ENCODE peak calls at places on chromosomes 13 and 19, in five cellular contexts. One of them, this sample, is unnamed.
A peak's percentile ranks its signal among the peaks of the same experiment; 100 is the strongest.

GRCh38 chr13:49098771-49099512 is 121.2 kb upstream of the MLNR start:
- DNase-seq in HepG2: no peak
- DNase-seq in HEK293T: no peak
- DNase-seq in NT2/D1: no peak
- DNase-seq in H1: no peak
- DNase-seq in this sample: no peak

GRCh38 chr13:59890064-59890463 is 273.7 kb downstream of the DIAPH3 start:
- DNase-seq in HepG2: no peak
- DNase-seq in HEK293T: no peak
- DNase-seq in NT2/D1: no peak
- DNase-seq in H1: no peak
- DNase-seq in this sample: no peak

GRCh38 chr13:77599351-77599750 is 63.8 kb downstream of the SCEL start:
- DNase-seq in HepG2: no peak
- DNase-seq in HEK293T: no peak
- DNase-seq in NT2/D1: no peak
- DNase-seq in H1: no peak
- DNase-seq in this sample: no peak

GRCh38 chr13:92735909-92736308 is 490.7 kb upstream of the GPC6 start:
- DNase-seq in HepG2: no peak
- DNase-seq in HEK293T: no peak
- DNase-seq in NT2/D1: no peak
- DNase-seq in H1: no peak
- DNase-seq in this sample: no peak

GRCh38 chr19:30525383-30525782 is 153.2 kb downstream of the ZNF536 start:
- DNase-seq in HepG2: no peak
- DNase-seq in HEK293T: no peak
- DNase-seq in NT2/D1: no peak
- DNase-seq in H1: no peak
- DNase-seq in this sample: no peak

GRCh38 chr13:37446503-37446902 is 152.1 kb downstream of the POSTN start:
- DNase-seq in HepG2: no peak
- DNase-seq in HEK293T: no peak
- DNase-seq in NT2/D1: no peak
- DNase-seq in H1: no peak
- DNase-seq in this sample: no peak

GRCh38 chr19:51407631-51408131 is 9.8 kb downstream of the SIGLEC10 start:
- DNase-seq in HepG2: peak; percentile 74
- DNase-seq in HEK293T: peak; percentile 56
- DNase-seq in NT2/D1: no peak
- DNase-seq in H1: no peak
- DNase-seq in this sample: no peak

GRCh38 chr13:41827507-41828213 is 133.2 kb downstream of the VWA8 start:
- DNase-seq in HepG2: no peak
- DNase-seq in HEK293T: no peak
- DNase-seq in NT2/D1: no peak
- DNase-seq in H1: no peak
- DNase-seq in this sample: no peak

GRCh38 chr19:10604460-10604980 is 17.4 kb upstream of the AP1M2 start:
- DNase-seq in HepG2: no peak
- DNase-seq in HEK293T: no peak
- DNase-seq in NT2/D1: no peak
- DNase-seq in H1: no peak
- DNase-seq in this sample: peak; percentile 52

GRCh38 chr13:98429081-98429480 is 147.8 kb downstream of the STK24 start:
- DNase-seq in HepG2: no peak
- DNase-seq in HEK293T: no peak
- DNase-seq in NT2/D1: no peak
- DNase-seq in H1: no peak
- DNase-seq in this sample: no peak

GRCh38 chr13:44385847-44386246 is 12.2 kb downstream of the SERP2 start:
- DNase-seq in HepG2: no peak
- DNase-seq in HEK293T: no peak
- DNase-seq in NT2/D1: no peak
- DNase-seq in H1: no peak
- DNase-seq in this sample: no peak

GRCh38 chr19:1093330-1093729 is 1.8 kb downstream of the POLR2E start:
- DNase-seq in HepG2: no peak
- DNase-seq in HEK293T: no peak
- DNase-seq in NT2/D1: no peak
- DNase-seq in H1: no peak
- DNase-seq in this sample: no peak

GRCh38 chr19:38378866-38379265 is 4.5 kb downstream of the PSMD8 start:
- DNase-seq in HepG2: no peak
- DNase-seq in HEK293T: no peak
- DNase-seq in NT2/D1: no peak
- DNase-seq in H1: no peak
- DNase-seq in this sample: no peak

GRCh38 chr13:77554079-77554478 is 18.6 kb downstream of the SCEL start:
- DNase-seq in HepG2: no peak
- DNase-seq in HEK293T: no peak
- DNase-seq in NT2/D1: no peak
- DNase-seq in H1: no peak
- DNase-seq in this sample: no peak

GRCh38 chr13:33353210-33353609 is 67.7 kb upstream of the STARD13 start:
- DNase-seq in HepG2: no peak
- DNase-seq in HEK293T: no peak
- DNase-seq in NT2/D1: no peak
- DNase-seq in H1: no peak
- DNase-seq in this sample: peak; percentile 11

GRCh38 chr13:100630564-100630963 is 42.0 kb upstream of the GGACT start:
- DNase-seq in HepG2: peak; percentile 33
- DNase-seq in HEK293T: no peak
- DNase-seq in NT2/D1: peak; percentile 18
- DNase-seq in H1: no peak
- DNase-seq in this sample: no peak

GRCh38 chr13:38951525-38952313 is 38.9 kb downstream of the STOML3 start:
- DNase-seq in HepG2: no peak
- DNase-seq in HEK293T: no peak
- DNase-seq in NT2/D1: no peak
- DNase-seq in H1: no peak
- DNase-seq in this sample: no peak

GRCh38 chr13:105660550-105660949 is 874.9 kb downstream of the EFNB2 start:
- DNase-seq in HepG2: no peak
- DNase-seq in HEK293T: no peak
- DNase-seq in NT2/D1: no peak
- DNase-seq in H1: no peak
- DNase-seq in this sample: no peak

GRCh38 chr13:102440259-102440936 is 38.5 kb upstream of the FGF14 start:
- DNase-seq in HepG2: no peak
- DNase-seq in HEK293T: no peak
- DNase-seq in NT2/D1: no peak
- DNase-seq in H1: no peak
- DNase-seq in this sample: peak; percentile 52

GRCh38 chr13:33050161-33050560 is 33.9 kb downstream of the KL start:
- DNase-seq in HepG2: no peak
- DNase-seq in HEK293T: no peak
- DNase-seq in NT2/D1: no peak
- DNase-seq in H1: no peak
- DNase-seq in this sample: no peak

GRCh38 chr13:34040863-34041262 is 222.9 kb downstream of the RFC3 start:
- DNase-seq in HepG2: no peak
- DNase-seq in HEK293T: no peak
- DNase-seq in NT2/D1: no peak
- DNase-seq in H1: no peak
- DNase-seq in this sample: no peak

GRCh38 chr19:13366529-13367143 is 139.6 kb downstream of the CACNA1A start:
- DNase-seq in HepG2: no peak
- DNase-seq in HEK293T: peak; percentile 45
- DNase-seq in NT2/D1: peak; percentile 16
- DNase-seq in H1: peak; percentile 56
- DNase-seq in this sample: no peak

GRCh38 chr13:110419391-110419791 is 112.3 kb downstream of the COL4A2 start:
- DNase-seq in HepG2: peak; percentile 14
- DNase-seq in HEK293T: no peak
- DNase-seq in NT2/D1: no peak
- DNase-seq in H1: no peak
- DNase-seq in this sample: no peak

GRCh38 chr13:60221581-60221980 is 57.9 kb upstream of the DIAPH3 start:
- DNase-seq in HepG2: no peak
- DNase-seq in HEK293T: no peak
- DNase-seq in NT2/D1: no peak
- DNase-seq in H1: no peak
- DNase-seq in this sample: no peak

DNA sequence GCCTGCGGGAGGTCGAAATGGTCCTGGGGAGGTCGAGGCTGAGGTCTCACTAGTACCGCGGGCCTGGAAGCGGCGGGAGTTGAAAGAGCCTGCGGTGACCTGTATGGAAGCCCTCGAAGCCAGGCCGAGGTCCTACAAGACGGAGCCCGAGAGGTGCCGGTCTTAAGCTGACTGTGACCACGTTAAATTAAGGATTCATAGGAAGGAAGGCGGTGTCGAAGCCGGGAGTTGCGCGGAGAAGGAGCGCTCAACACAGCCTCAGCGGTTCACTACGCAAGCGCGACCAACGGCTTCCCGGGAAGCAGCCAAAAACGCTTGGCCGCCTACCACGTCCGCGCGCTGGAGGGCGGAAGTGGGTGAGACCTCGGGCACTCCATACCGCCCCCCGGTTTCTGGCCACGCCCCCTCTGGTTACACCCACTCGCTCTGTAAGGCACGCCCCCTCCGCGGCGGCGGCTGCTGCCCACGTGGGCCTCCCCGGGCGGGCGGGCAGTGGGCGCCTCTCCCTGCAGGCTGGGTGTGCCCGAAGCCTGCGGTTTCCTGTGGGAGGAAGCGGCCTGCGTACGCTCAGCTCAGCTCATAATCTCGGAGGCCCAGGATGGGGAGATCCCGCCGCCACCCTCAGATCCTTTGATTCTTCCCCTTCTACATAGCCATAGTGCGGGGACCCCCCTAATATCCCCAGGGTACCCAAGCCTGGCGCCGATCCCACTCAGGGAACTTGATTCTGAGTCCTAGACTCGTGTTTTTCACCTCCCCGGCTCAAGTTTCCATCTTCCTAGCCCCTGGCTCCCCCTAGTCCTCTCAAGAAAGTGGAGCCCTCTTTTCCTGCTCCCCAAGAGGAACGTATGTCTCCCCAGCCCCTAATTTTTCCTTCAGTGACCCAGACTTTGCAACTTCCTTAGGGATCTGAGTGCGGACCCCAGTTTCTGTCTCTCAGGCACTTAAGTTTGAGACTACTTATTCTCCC is 3.4 kb upstream of the EMP3 start:
- DNase-seq in HepG2: peak; percentile 21
- DNase-seq in HEK293T: peak; percentile 91
- DNase-seq in NT2/D1: peak; percentile 72
- DNase-seq in H1: peak; percentile 98
- DNase-seq in this sample: peak; percentile 92
- TF ChIP-seq SUZ12 in HepG2: no peak
- TF ChIP-seq SUZ12 in HEK293T: no peak
- TF ChIP-seq SUZ12 in NT2/D1: no peak
- TF ChIP-seq SUZ12 in H1: no peak
- TF ChIP-seq SUZ12 in this sample: no peak

GRCh38 chr19:49690656-49691242 is at the start of gene CPT1C:
- DNase-seq in HepG2: no peak
- DNase-seq in HEK293T: no peak
- DNase-seq in NT2/D1: no peak
- DNase-seq in H1: peak; percentile 94
- DNase-seq in this sample: no peak
- TF ChIP-seq SUZ12 in HepG2: no peak
- TF ChIP-seq SUZ12 in HEK293T: no peak
- TF ChIP-seq SUZ12 in NT2/D1: no peak
- TF ChIP-seq SUZ12 in H1: no peak
- TF ChIP-seq SUZ12 in this sample: no peak

GRCh38 chr19:3378352-3379146 is 12.2 kb downstream of the NFIC start:
- DNase-seq in HepG2: no peak
- DNase-seq in HEK293T: no peak
- DNase-seq in NT2/D1: no peak
- DNase-seq in H1: no peak
- DNase-seq in this sample: no peak
- TF ChIP-seq SUZ12 in HepG2: no peak
- TF ChIP-seq SUZ12 in HEK293T: no peak
- TF ChIP-seq SUZ12 in NT2/D1: no peak
- TF ChIP-seq SUZ12 in H1: no peak
- TF ChIP-seq SUZ12 in this sample: no peak

GRCh38 chr19:42254850-42255765 is at the start of gene ERF:
- DNase-seq in HepG2: peak; percentile 74
- DNase-seq in HEK293T: peak; percentile 93
- DNase-seq in NT2/D1: no peak
- DNase-seq in H1: peak; percentile 94
- DNase-seq in this sample: peak; percentile 45

GRCh38 chr19:42255766-42256750 is 1.1 kb upstream of the ERF start:
- DNase-seq in HepG2: no peak
- DNase-seq in HEK293T: peak; percentile 44
- DNase-seq in NT2/D1: no peak
- DNase-seq in H1: no peak
- DNase-seq in this sample: no peak

GRCh38 chr19:42252365-42253244 is 2.3 kb downstream of the ERF start:
- DNase-seq in HepG2: no peak
- DNase-seq in HEK293T: no peak
- DNase-seq in NT2/D1: no peak
- DNase-seq in H1: no peak
- DNase-seq in this sample: no peak

GRCh38 chr19:42253245-42254082 is 1.5 kb downstream of the ERF start:
- DNase-seq in HepG2: peak; percentile 59
- DNase-seq in HEK293T: peak; percentile 51
- DNase-seq in NT2/D1: no peak
- DNase-seq in H1: peak; percentile 81
- DNase-seq in this sample: no peak

DNA sequence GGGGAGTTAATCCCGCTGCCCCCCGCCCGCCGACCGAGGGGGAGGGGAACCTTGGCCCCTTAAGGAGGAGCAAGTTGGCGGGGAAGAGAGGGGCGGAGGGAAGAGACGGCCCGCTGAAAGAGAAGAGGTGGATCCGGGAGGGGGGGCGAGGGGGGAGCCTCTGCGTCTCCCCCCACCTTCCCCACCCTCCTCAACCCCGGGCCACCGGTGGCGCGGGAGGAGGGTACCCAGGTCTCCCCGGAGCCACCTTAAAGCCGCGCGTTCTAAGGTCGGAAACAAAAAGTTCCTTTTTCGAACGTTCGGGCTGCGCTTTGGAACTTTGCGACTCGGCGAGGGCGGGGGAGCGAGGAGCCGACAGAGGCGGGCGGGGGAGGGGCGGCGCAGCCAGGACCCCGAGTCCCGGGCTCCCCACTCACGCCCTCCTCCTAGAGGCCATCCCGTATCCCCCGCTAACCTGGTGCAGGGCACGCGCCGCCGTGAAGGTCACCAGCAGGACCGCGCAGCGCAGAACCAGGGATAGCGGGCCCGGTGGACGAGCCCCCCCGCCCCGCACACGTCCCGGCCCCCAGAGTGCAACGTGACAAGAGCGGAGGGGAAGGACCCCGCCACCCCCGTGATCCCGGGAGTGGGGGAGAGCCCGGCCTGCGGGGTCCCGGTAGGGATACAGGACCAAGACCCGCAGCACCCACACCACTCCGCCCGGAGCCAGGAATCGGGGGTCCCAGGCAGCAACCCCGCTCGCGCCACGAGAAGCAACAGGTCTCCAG is 662 bp downstream of the ERF start:
- DNase-seq in HepG2: peak; percentile 76
- DNase-seq in HEK293T: peak; percentile 51
- DNase-seq in NT2/D1: no peak
- DNase-seq in H1: peak; percentile 83
- DNase-seq in this sample: no peak
- TF ChIP-seq SUZ12 in HepG2: no peak
- TF ChIP-seq SUZ12 in HEK293T: no peak
- TF ChIP-seq SUZ12 in NT2/D1: no peak
- TF ChIP-seq SUZ12 in H1: no peak
- TF ChIP-seq SUZ12 in this sample: no peak